ENCODE peak calls at places on chromosomes 7 and 10, in ten cellular contexts. Z is brain microvascular endothelial cell, I is osteoblast, V is GM13977, E is A673, R is GM12865, X is foreskin fibroblast, S is hepatocyte, L is kidney, N is astrocyte of the cerebellum. G is an unnamed sample.

GRCh38 chr10:4725917-4726606 is 99.9 kb upstream of the AKR1E2 start:
- DNase-seq in Z (no peak), I (no peak), V (no peak), E (peak; percentile 27), R (no peak), X (peak; percentile 73), S (peak; percentile 32), L (no peak), N (peak; percentile 50), G (no peak)

GRCh38 chr7:132435016-132435990 is 141.0 kb downstream of the PLXNA4 start:
- DNase-seq in Z (no peak), I (no peak), V (no peak), E (no peak), R (peak; percentile 20), X (no peak), S (no peak), L (no peak), N (no peak), G (no peak)

GRCh38 chr10:36516281-36516680 is 609.1 kb upstream of the ANKRD30A start:
- DNase-seq in Z (no peak), I (peak; percentile 49), V (no peak), E (no peak), R (no peak), X (no peak), S (no peak), L (no peak), N (no peak), G (no peak)

GRCh38 chr7:70614237-70614984 is 517.5 kb upstream of the GALNT17 start:
- DNase-seq in Z (no peak), I (peak; percentile 90), V (no peak), E (peak; percentile 74), R (peak; percentile 40), X (peak; percentile 36), S (peak; percentile 36), L (peak; percentile 83), N (peak; percentile 33), G (no peak)

GRCh38 chr7:92695308-92696261 is 105.4 kb upstream of the FAM133B start:
- DNase-seq in Z (peak; percentile 62), I (peak; percentile 55), V (no peak), E (peak; percentile 93), R (no peak), X (peak; percentile 92), S (peak; percentile 87), L (no peak), N (peak; percentile 94), G (peak; percentile 68)

GRCh38 chr10:97475936-97476594 is 22.2 kb downstream of the MMS19 start:
- DNase-seq in Z (peak; percentile 40), I (no peak), V (no peak), E (no peak), R (no peak), X (peak; percentile 83), S (no peak), L (no peak), N (no peak), G (no peak)

GRCh38 chr10:91756286-91756685 is 41.9 kb upstream of the TNKS2 start:
- DNase-seq in Z (peak; percentile 45), I (no peak), V (no peak), E (no peak), R (no peak), X (peak; percentile 74), S (no peak), L (no peak), N (peak; percentile 78), G (no peak)

GRCh38 chr10:1189166-1190051 is 133.2 kb downstream of the WDR37 start:
- DNase-seq in Z (no peak), I (no peak), V (no peak), E (no peak), R (no peak), X (no peak), S (no peak), L (no peak), N (no peak), G (no peak)

GRCh38 chr10:12448729-12449391 is 99.5 kb downstream of the CAMK1D start:
- DNase-seq in Z (peak; percentile 98), I (peak; percentile 85), V (peak; percentile 66), E (peak; percentile 73), R (peak; percentile 84), X (peak; percentile 74), S (no peak), L (no peak), N (peak; percentile 83), G (peak; percentile 58)

GRCh38 chr10:97383159-97383558 is 18.0 kb downstream of the RRP12 start:
- DNase-seq in Z (no peak), I (peak; percentile 62), V (no peak), E (no peak), R (no peak), X (no peak), S (no peak), L (no peak), N (no peak), G (no peak)

GRCh38 chr10:86200269-86200668 is 166.3 kb downstream of the GRID1 start:
- DNase-seq in Z (no peak), I (no peak), V (no peak), E (no peak), R (no peak), X (no peak), S (no peak), L (no peak), N (no peak), G (no peak)

GRCh38 chr7:106865130-106866115 is at the start of gene PIK3CG:
- DNase-seq in Z (no peak), I (no peak), V (peak; percentile 64), E (peak; percentile 77), R (peak; percentile 70), X (no peak), S (no peak), L (no peak), N (no peak), G (no peak)

GRCh38 chr7:81120803-81121202 is 202.0 kb upstream of the SEMA3C start:
- DNase-seq in Z (no peak), I (no peak), V (no peak), E (peak; percentile 23), R (no peak), X (no peak), S (no peak), L (no peak), N (no peak), G (no peak)

DNA sequence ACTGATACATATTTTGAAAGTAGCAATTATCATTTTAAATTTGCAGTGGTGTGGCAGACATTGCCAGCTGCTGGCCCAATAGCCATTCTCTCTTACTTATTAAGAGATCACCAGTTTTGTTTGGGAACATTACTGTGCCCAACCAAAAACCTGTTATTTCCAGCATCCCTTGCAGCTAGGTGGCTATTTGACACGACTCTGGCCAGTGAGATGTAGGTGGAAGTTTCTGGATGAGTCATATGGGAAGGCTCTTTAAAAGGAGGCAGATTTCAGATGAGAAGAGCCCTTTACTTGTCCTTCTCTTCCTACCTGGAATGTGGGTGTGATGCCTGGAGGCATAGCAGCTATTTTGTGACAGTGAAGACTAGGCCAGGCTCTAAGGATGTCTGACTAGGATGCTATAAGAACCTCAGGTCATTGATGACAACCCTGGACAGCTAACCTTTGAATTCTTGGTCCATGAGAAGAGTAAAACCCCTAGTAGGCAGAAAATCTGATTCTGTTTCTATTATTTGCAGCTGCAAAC is 77.9 kb downstream of the CARD11 start:
- DNase-seq in Z (no peak), I (peak; percentile 59), V (no peak), E (no peak), R (no peak), X (no peak), S (no peak), L (no peak), N (no peak), G (no peak)
- TF ChIP-seq CTCF in Z (no peak), I (no peak), V (no peak), E (no peak), R (no peak), X (no peak), S (no peak), L (no peak), N (no peak), G (no peak)

DNA sequence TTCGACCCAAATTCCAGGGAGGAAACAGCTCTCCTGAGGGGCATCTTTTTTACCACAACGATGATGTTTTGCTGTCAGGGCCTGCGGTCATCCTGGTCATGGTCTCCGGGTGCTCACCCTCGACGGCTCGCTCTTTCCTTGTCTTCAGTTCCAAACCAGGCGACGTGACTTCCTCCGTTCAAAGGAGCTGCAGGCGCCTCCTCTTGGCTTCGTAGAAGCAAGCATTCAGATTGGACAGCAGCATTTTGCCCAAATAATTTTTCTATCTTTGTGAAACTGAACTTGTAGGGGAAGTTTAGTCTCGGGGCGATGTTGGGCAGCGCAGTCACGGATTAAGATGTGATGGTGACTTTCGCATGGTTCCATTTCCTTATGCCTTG is 208.9 kb downstream of the DNAJB6 start:
- DNase-seq in Z (no peak), I (peak; percentile 51), V (no peak), E (no peak), R (no peak), X (no peak), S (no peak), L (no peak), N (no peak), G (no peak)
- TF ChIP-seq CTCF in Z (no peak), I (no peak), V (no peak), E (no peak), R (no peak), X (no peak), S (no peak), L (no peak), N (no peak), G (no peak)

DNA sequence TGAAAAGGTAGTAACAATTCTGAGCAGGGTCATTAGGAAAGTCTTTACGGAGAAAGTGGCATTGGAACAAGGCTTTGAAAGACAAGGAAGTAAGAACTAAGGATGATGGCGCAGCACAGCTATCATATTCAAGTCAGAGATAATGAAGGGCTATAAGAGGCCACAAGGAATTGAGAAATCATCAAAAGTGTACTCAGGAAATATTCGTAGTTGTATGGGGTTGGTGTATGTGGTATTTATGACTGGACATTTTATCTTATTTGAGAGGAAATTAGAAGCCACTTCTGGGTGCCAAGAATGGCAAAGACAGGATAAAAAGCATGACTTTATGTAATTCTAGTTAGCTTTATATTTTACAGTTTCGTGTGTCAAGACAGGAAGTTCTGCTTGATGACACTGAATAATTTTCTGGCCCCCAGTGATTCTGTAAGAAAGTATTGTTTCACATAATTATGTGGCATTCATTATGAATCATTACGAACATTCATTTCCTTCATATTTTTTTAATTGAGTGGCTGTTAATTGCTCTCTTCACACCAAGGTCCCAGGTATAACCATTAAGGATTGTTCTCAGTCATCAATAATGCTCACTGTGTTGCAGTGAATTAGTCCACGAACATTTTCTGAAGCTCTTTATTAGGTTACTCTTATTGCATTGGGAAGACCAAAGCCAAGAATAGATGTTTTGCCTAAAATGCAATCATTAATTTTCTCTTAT is 244.3 kb downstream of the PHF14 start:
- DNase-seq in Z (no peak), I (no peak), V (no peak), E (no peak), R (no peak), X (no peak), S (no peak), L (no peak), N (no peak), G (no peak)
- TF ChIP-seq CTCF in Z (no peak), I (no peak), V (no peak), E (no peak), R (no peak), X (no peak), S (no peak), L (no peak), N (no peak), G (no peak)

DNA sequence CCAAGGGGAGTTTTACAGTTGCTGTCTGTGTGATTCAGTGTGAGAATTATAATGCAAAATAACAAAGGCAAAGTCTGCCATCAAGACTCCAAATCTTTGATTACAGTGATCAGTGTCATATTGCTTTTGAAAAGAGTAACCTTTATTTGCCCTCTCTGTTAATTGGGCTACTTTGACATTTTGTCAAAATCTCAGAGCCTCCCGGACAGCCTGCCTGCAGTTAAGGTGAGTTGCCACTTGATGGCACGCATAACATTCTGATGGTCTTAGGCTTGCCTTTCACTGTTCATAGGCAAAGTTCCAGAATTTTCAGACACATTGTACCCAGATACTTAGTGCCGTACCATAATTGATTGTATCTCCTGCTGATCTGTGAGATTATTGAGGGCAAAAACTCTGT is 253.5 kb downstream of the ABCA13 start:
- DNase-seq in Z (peak; percentile 13), I (no peak), V (peak; percentile 14), E (peak; percentile 25), R (peak; percentile 39), X (no peak), S (peak; percentile 44), L (no peak), N (no peak), G (peak; percentile 40)
- TF ChIP-seq CTCF in Z (peak; percentile 75), I (peak; percentile 27), V (peak; percentile 61), E (peak; percentile 53), R (peak; percentile 61), X (peak; percentile 8), S (peak; percentile 67), L (peak; percentile 28), N (peak; percentile 56), G (peak; percentile 63)